ENCODE peak calls at places on chromosomes 7 and 10, in six cellular contexts. Z is CD8-positive, alpha-beta memory T cell; L is aorta; N is fibroblast of the aortic adventitia; J is mucosa of descending colon; E is MM.1S. U is an unnamed sample.

GRCh38 chr7:105216786-105217185 is 171.9 kb downstream of the SRPK2 start:
- DNase-seq in Z (no peak), N (no peak), J (no peak), E (no peak), L (no peak), U (no peak)

GRCh38 chr7:690478-691360 is 35.8 kb upstream of the DNAAF5 start:
- DNase-seq in N (no peak), Z (no peak), L (no peak), J (peak), E (no peak), U (no peak)

GRCh38 chr10:133401981-133402725 is 8.2 kb downstream of the MTG1 start:
- DNase-seq in Z (no peak), L (no peak), J (peak), N (no peak), E (no peak), U (no peak)

GRCh38 chr10:43396928-43397624 is 11.9 kb downstream of the HNRNPF start:
- DNase-seq in J (peak), E (peak), Z (peak), N (peak), L (peak), U (peak)

GRCh38 chr7:44973610-44974401 is 5.0 kb downstream of the MYO1G start:
- DNase-seq in Z (peak), L (peak), N (peak), E (peak), J (no peak), U (no peak)

GRCh38 chr7:142063551-142064442 is 47.7 kb upstream of the MGAM2 start:
- DNase-seq in N (peak), E (no peak), J (no peak), Z (no peak), L (no peak), U (no peak)

GRCh38 chr7:70053421-70053820 is 455.1 kb downstream of the AUTS2 start:
- DNase-seq in Z (no peak), N (no peak), L (no peak), E (no peak), J (no peak), U (no peak)

GRCh38 chr10:29081231-29081630 is 207.6 kb upstream of the LYZL1 start:
- DNase-seq in N (no peak), L (no peak), E (no peak), J (no peak), Z (no peak), U (no peak)

GRCh38 chr10:70622981-70623844 is 20.7 kb upstream of the PRF1 start:
- DNase-seq in Z (no peak), L (no peak), N (peak), E (no peak), J (no peak), U (peak)

GRCh38 chr10:80186364-80187012 is 18.8 kb downstream of the ANXA11 start:
- DNase-seq in Z (peak), J (no peak), N (peak), L (peak), E (no peak), U (no peak)

GRCh38 chr10:123991622-123992570 is 100.3 kb upstream of the CPXM2 start:
- DNase-seq in J (no peak), E (no peak), N (no peak), L (no peak), Z (no peak), U (no peak)
- H3K4me3 ChIP-seq in J (no peak), E (no peak), N (no peak), L (no peak), Z (no peak), U (no peak)

GRCh38 chr10:87978166-87978565 is 114.7 kb downstream of the PTEN start:
- DNase-seq in J (no peak), Z (no peak), N (no peak), E (no peak), L (no peak), U (no peak)

GRCh38 chr10:87976101-87976743 is 112.8 kb downstream of the PTEN start:
- DNase-seq in L (no peak), N (peak), E (no peak), J (no peak), Z (no peak), U (peak)

GRCh38 chr10:87974769-87975168 is 111.3 kb downstream of the PTEN start:
- DNase-seq in L (no peak), Z (no peak), J (no peak), E (no peak), N (no peak), U (no peak)

GRCh38 chr10:87974130-87974529 is 110.7 kb downstream of the PTEN start:
- DNase-seq in E (no peak), J (no peak), N (no peak), L (no peak), Z (no peak), U (no peak)

GRCh38 chr10:87973635-87974034 is 110.2 kb downstream of the PTEN start:
- DNase-seq in Z (no peak), J (no peak), E (no peak), L (no peak), N (peak), U (peak)
- H3K4me3 ChIP-seq in Z (no peak), J (no peak), E (no peak), L (no peak), N (no peak), U (no peak)

GRCh38 chr10:119370046-119370770 is 162.8 kb downstream of the GRK5 start:
- DNase-seq in J (peak), Z (no peak), L (no peak), N (peak), E (no peak), U (peak)
- H3K4me3 ChIP-seq in J (no peak), Z (no peak), L (no peak), N (peak), E (no peak), U (no peak)

GRCh38 chr10:31966681-31967080 is 38.0 kb upstream of the ARHGAP12 start:
- DNase-seq in L (no peak), N (no peak), E (no peak), J (no peak), Z (no peak), U (no peak)
- H3K4me3 ChIP-seq in L (no peak), N (no peak), E (no peak), J (no peak), Z (no peak), U (no peak)

U was measured in fibroblast of lung.